ENCODE peak calls at places on chromosome 20, in five cellular contexts. One of them, this sample, is unnamed.

GRCh38 chr20:60048634-60049578 is 90.7 kb downstream of the CDH26 start:
- ATAC-seq in CD4-positive, alpha-beta T cell: no peak
- ATAC-seq in stimulated activated naive CD8-positive, alpha-beta T cell treated with anti-CD3 and anti-CD28 coated beads, Interleukin-15, amount 100 ng/mL, for 72 hours: no peak
- ATAC-seq in upper lobe of right lung: no peak
- ATAC-seq in activated CD8-positive, alpha-beta T cell treated with anti-CD3 and anti-CD28 coated beads for 36 hours: no peak
- ATAC-seq in this sample: no peak

GRCh38 chr20:60725311-60725906 is 526.7 kb upstream of the CDH4 start:
- ATAC-seq in CD4-positive, alpha-beta T cell: no peak
- ATAC-seq in stimulated activated naive CD8-positive, alpha-beta T cell treated with anti-CD3 and anti-CD28 coated beads, Interleukin-15, amount 100 ng/mL, for 72 hours: no peak
- ATAC-seq in upper lobe of right lung: no peak
- ATAC-seq in activated CD8-positive, alpha-beta T cell treated with anti-CD3 and anti-CD28 coated beads for 36 hours: no peak
- ATAC-seq in this sample: no peak

GRCh38 chr20:57459897-57460663 is 64.9 kb downstream of the CTCFL start:
- ATAC-seq in CD4-positive, alpha-beta T cell: no peak
- ATAC-seq in stimulated activated naive CD8-positive, alpha-beta T cell treated with anti-CD3 and anti-CD28 coated beads, Interleukin-15, amount 100 ng/mL, for 72 hours: peak; percentile 7
- ATAC-seq in upper lobe of right lung: no peak
- ATAC-seq in activated CD8-positive, alpha-beta T cell treated with anti-CD3 and anti-CD28 coated beads for 36 hours: no peak
- ATAC-seq in this sample: no peak

GRCh38 chr20:4850960-4851359 is 129.3 kb downstream of the PRND start:
- ATAC-seq in CD4-positive, alpha-beta T cell: no peak
- ATAC-seq in stimulated activated naive CD8-positive, alpha-beta T cell treated with anti-CD3 and anti-CD28 coated beads, Interleukin-15, amount 100 ng/mL, for 72 hours: no peak
- ATAC-seq in upper lobe of right lung: no peak
- ATAC-seq in activated CD8-positive, alpha-beta T cell treated with anti-CD3 and anti-CD28 coated beads for 36 hours: no peak
- ATAC-seq in this sample: no peak

GRCh38 chr20:18972251-18972876 is 158.8 kb downstream of the SCP2D1 start:
- ATAC-seq in CD4-positive, alpha-beta T cell: no peak
- ATAC-seq in stimulated activated naive CD8-positive, alpha-beta T cell treated with anti-CD3 and anti-CD28 coated beads, Interleukin-15, amount 100 ng/mL, for 72 hours: no peak
- ATAC-seq in upper lobe of right lung: no peak
- ATAC-seq in activated CD8-positive, alpha-beta T cell treated with anti-CD3 and anti-CD28 coated beads for 36 hours: no peak
- ATAC-seq in this sample: no peak

GRCh38 chr20:10337291-10337690 is 96.7 kb downstream of the MKKS start:
- ATAC-seq in CD4-positive, alpha-beta T cell: no peak
- ATAC-seq in stimulated activated naive CD8-positive, alpha-beta T cell treated with anti-CD3 and anti-CD28 coated beads, Interleukin-15, amount 100 ng/mL, for 72 hours: no peak
- ATAC-seq in upper lobe of right lung: no peak
- ATAC-seq in activated CD8-positive, alpha-beta T cell treated with anti-CD3 and anti-CD28 coated beads for 36 hours: no peak
- ATAC-seq in this sample: no peak

GRCh38 chr20:47319517-47320252 is 36.8 kb downstream of the ZMYND8 start:
- ATAC-seq in CD4-positive, alpha-beta T cell: no peak
- ATAC-seq in stimulated activated naive CD8-positive, alpha-beta T cell treated with anti-CD3 and anti-CD28 coated beads, Interleukin-15, amount 100 ng/mL, for 72 hours: no peak
- ATAC-seq in upper lobe of right lung: peak; percentile 53
- ATAC-seq in activated CD8-positive, alpha-beta T cell treated with anti-CD3 and anti-CD28 coated beads for 36 hours: no peak
- ATAC-seq in this sample: peak; percentile 41

GRCh38 chr20:37505263-37506165 is 15.5 kb upstream of the NNAT start:
- ATAC-seq in CD4-positive, alpha-beta T cell: no peak
- ATAC-seq in stimulated activated naive CD8-positive, alpha-beta T cell treated with anti-CD3 and anti-CD28 coated beads, Interleukin-15, amount 100 ng/mL, for 72 hours: no peak
- ATAC-seq in upper lobe of right lung: no peak
- ATAC-seq in activated CD8-positive, alpha-beta T cell treated with anti-CD3 and anti-CD28 coated beads for 36 hours: no peak
- ATAC-seq in this sample: peak; percentile 29

GRCh38 chr20:49666906-49667305 is 46.8 kb downstream of the B4GALT5 start:
- ATAC-seq in CD4-positive, alpha-beta T cell: no peak
- ATAC-seq in stimulated activated naive CD8-positive, alpha-beta T cell treated with anti-CD3 and anti-CD28 coated beads, Interleukin-15, amount 100 ng/mL, for 72 hours: no peak
- ATAC-seq in upper lobe of right lung: no peak
- ATAC-seq in activated CD8-positive, alpha-beta T cell treated with anti-CD3 and anti-CD28 coated beads for 36 hours: no peak
- ATAC-seq in this sample: no peak

GRCh38 chr20:10856237-10856636 is 182.4 kb upstream of the JAG1 start:
- ATAC-seq in CD4-positive, alpha-beta T cell: no peak
- ATAC-seq in stimulated activated naive CD8-positive, alpha-beta T cell treated with anti-CD3 and anti-CD28 coated beads, Interleukin-15, amount 100 ng/mL, for 72 hours: no peak
- ATAC-seq in upper lobe of right lung: no peak
- ATAC-seq in activated CD8-positive, alpha-beta T cell treated with anti-CD3 and anti-CD28 coated beads for 36 hours: no peak
- ATAC-seq in this sample: no peak

GRCh38 chr20:646107-646867 is 6.7 kb downstream of the SRXN1 start:
- ATAC-seq in CD4-positive, alpha-beta T cell: no peak
- ATAC-seq in stimulated activated naive CD8-positive, alpha-beta T cell treated with anti-CD3 and anti-CD28 coated beads, Interleukin-15, amount 100 ng/mL, for 72 hours: no peak
- ATAC-seq in upper lobe of right lung: peak; percentile 3
- ATAC-seq in activated CD8-positive, alpha-beta T cell treated with anti-CD3 and anti-CD28 coated beads for 36 hours: no peak
- ATAC-seq in this sample: no peak

GRCh38 chr20:34575756-34576155 is 17.2 kb downstream of the MAP1LC3A start:
- ATAC-seq in CD4-positive, alpha-beta T cell: no peak
- ATAC-seq in stimulated activated naive CD8-positive, alpha-beta T cell treated with anti-CD3 and anti-CD28 coated beads, Interleukin-15, amount 100 ng/mL, for 72 hours: no peak
- ATAC-seq in upper lobe of right lung: no peak
- ATAC-seq in activated CD8-positive, alpha-beta T cell treated with anti-CD3 and anti-CD28 coated beads for 36 hours: no peak
- ATAC-seq in this sample: no peak

GRCh38 chr20:415820-416322 is 7.8 kb downstream of the RBCK1 start:
- ATAC-seq in CD4-positive, alpha-beta T cell: no peak
- ATAC-seq in stimulated activated naive CD8-positive, alpha-beta T cell treated with anti-CD3 and anti-CD28 coated beads, Interleukin-15, amount 100 ng/mL, for 72 hours: no peak
- ATAC-seq in upper lobe of right lung: peak; percentile 83
- ATAC-seq in activated CD8-positive, alpha-beta T cell treated with anti-CD3 and anti-CD28 coated beads for 36 hours: no peak
- ATAC-seq in this sample: no peak

GRCh38 chr20:20241966-20242365 is 125.9 kb upstream of the INSM1 start:
- ATAC-seq in CD4-positive, alpha-beta T cell: no peak
- ATAC-seq in stimulated activated naive CD8-positive, alpha-beta T cell treated with anti-CD3 and anti-CD28 coated beads, Interleukin-15, amount 100 ng/mL, for 72 hours: no peak
- ATAC-seq in upper lobe of right lung: no peak
- ATAC-seq in activated CD8-positive, alpha-beta T cell treated with anti-CD3 and anti-CD28 coated beads for 36 hours: no peak
- ATAC-seq in this sample: no peak

GRCh38 chr20:3092611-3093379 is 8.3 kb upstream of the AVP start:
- ATAC-seq in CD4-positive, alpha-beta T cell: peak; percentile 21
- ATAC-seq in stimulated activated naive CD8-positive, alpha-beta T cell treated with anti-CD3 and anti-CD28 coated beads, Interleukin-15, amount 100 ng/mL, for 72 hours: peak; percentile 80
- ATAC-seq in upper lobe of right lung: peak; percentile 34
- ATAC-seq in activated CD8-positive, alpha-beta T cell treated with anti-CD3 and anti-CD28 coated beads for 36 hours: peak; percentile 65
- ATAC-seq in this sample: peak; percentile 25

GRCh38 chr20:60092729-60093128 is 134.5 kb downstream of the CDH26 start:
- ATAC-seq in CD4-positive, alpha-beta T cell: no peak
- ATAC-seq in stimulated activated naive CD8-positive, alpha-beta T cell treated with anti-CD3 and anti-CD28 coated beads, Interleukin-15, amount 100 ng/mL, for 72 hours: no peak
- ATAC-seq in upper lobe of right lung: no peak
- ATAC-seq in activated CD8-positive, alpha-beta T cell treated with anti-CD3 and anti-CD28 coated beads for 36 hours: no peak
- ATAC-seq in this sample: no peak

GRCh38 chr20:5741089-5741488 is 9.1 kb upstream of the SHLD1 start:
- ATAC-seq in CD4-positive, alpha-beta T cell: no peak
- ATAC-seq in stimulated activated naive CD8-positive, alpha-beta T cell treated with anti-CD3 and anti-CD28 coated beads, Interleukin-15, amount 100 ng/mL, for 72 hours: no peak
- ATAC-seq in upper lobe of right lung: no peak
- ATAC-seq in activated CD8-positive, alpha-beta T cell treated with anti-CD3 and anti-CD28 coated beads for 36 hours: no peak
- ATAC-seq in this sample: no peak

GRCh38 chr20:35490736-35491181 is 35.4 kb downstream of the CEP250 start:
- ATAC-seq in CD4-positive, alpha-beta T cell: peak; percentile 99
- ATAC-seq in stimulated activated naive CD8-positive, alpha-beta T cell treated with anti-CD3 and anti-CD28 coated beads, Interleukin-15, amount 100 ng/mL, for 72 hours: peak; percentile 99
- ATAC-seq in upper lobe of right lung: peak; percentile 96
- ATAC-seq in activated CD8-positive, alpha-beta T cell treated with anti-CD3 and anti-CD28 coated beads for 36 hours: peak; percentile 97
- ATAC-seq in this sample: peak; percentile 71

GRCh38 chr20:61913423-61914225 is 152.1 kb downstream of the TAF4 start:
- ATAC-seq in CD4-positive, alpha-beta T cell: no peak
- ATAC-seq in stimulated activated naive CD8-positive, alpha-beta T cell treated with anti-CD3 and anti-CD28 coated beads, Interleukin-15, amount 100 ng/mL, for 72 hours: peak; percentile 45
- ATAC-seq in upper lobe of right lung: no peak
- ATAC-seq in activated CD8-positive, alpha-beta T cell treated with anti-CD3 and anti-CD28 coated beads for 36 hours: no peak
- ATAC-seq in this sample: no peak

GRCh38 chr20:45592574-45593189 is 13.6 kb upstream of the WFDC8 start:
- ATAC-seq in CD4-positive, alpha-beta T cell: peak; percentile 43
- ATAC-seq in stimulated activated naive CD8-positive, alpha-beta T cell treated with anti-CD3 and anti-CD28 coated beads, Interleukin-15, amount 100 ng/mL, for 72 hours: peak; percentile 83
- ATAC-seq in upper lobe of right lung: peak; percentile 85
- ATAC-seq in activated CD8-positive, alpha-beta T cell treated with anti-CD3 and anti-CD28 coated beads for 36 hours: peak; percentile 65
- ATAC-seq in this sample: peak; percentile 46

GRCh38 chr20:51759769-51760510 is 8.2 kb downstream of the ATP9A start:
- ATAC-seq in CD4-positive, alpha-beta T cell: no peak
- ATAC-seq in stimulated activated naive CD8-positive, alpha-beta T cell treated with anti-CD3 and anti-CD28 coated beads, Interleukin-15, amount 100 ng/mL, for 72 hours: no peak
- ATAC-seq in upper lobe of right lung: no peak
- ATAC-seq in activated CD8-positive, alpha-beta T cell treated with anti-CD3 and anti-CD28 coated beads for 36 hours: no peak
- ATAC-seq in this sample: no peak

GRCh38 chr20:33163856-33164762 is 3.9 kb upstream of the BPIFA2 start:
- ATAC-seq in CD4-positive, alpha-beta T cell: no peak
- ATAC-seq in stimulated activated naive CD8-positive, alpha-beta T cell treated with anti-CD3 and anti-CD28 coated beads, Interleukin-15, amount 100 ng/mL, for 72 hours: no peak
- ATAC-seq in upper lobe of right lung: no peak
- ATAC-seq in activated CD8-positive, alpha-beta T cell treated with anti-CD3 and anti-CD28 coated beads for 36 hours: no peak
- ATAC-seq in this sample: no peak

GRCh38 chr20:47262365-47263013 is 94.0 kb downstream of the ZMYND8 start:
- ATAC-seq in CD4-positive, alpha-beta T cell: no peak
- ATAC-seq in stimulated activated naive CD8-positive, alpha-beta T cell treated with anti-CD3 and anti-CD28 coated beads, Interleukin-15, amount 100 ng/mL, for 72 hours: no peak
- ATAC-seq in upper lobe of right lung: no peak
- ATAC-seq in activated CD8-positive, alpha-beta T cell treated with anti-CD3 and anti-CD28 coated beads for 36 hours: no peak
- ATAC-seq in this sample: no peak

GRCh38 chr20:46206025-46206424 is 87.9 kb downstream of the CD40 start:
- ATAC-seq in CD4-positive, alpha-beta T cell: no peak
- ATAC-seq in stimulated activated naive CD8-positive, alpha-beta T cell treated with anti-CD3 and anti-CD28 coated beads, Interleukin-15, amount 100 ng/mL, for 72 hours: peak; percentile 71
- ATAC-seq in upper lobe of right lung: peak; percentile 92
- ATAC-seq in activated CD8-positive, alpha-beta T cell treated with anti-CD3 and anti-CD28 coated beads for 36 hours: no peak
- ATAC-seq in this sample: peak; percentile 68

GRCh38 chr20:62370115-62370806 is 3.1 kb upstream of the LAMA5 start:
- ATAC-seq in CD4-positive, alpha-beta T cell: no peak
- ATAC-seq in stimulated activated naive CD8-positive, alpha-beta T cell treated with anti-CD3 and anti-CD28 coated beads, Interleukin-15, amount 100 ng/mL, for 72 hours: peak; percentile 55
- ATAC-seq in upper lobe of right lung: no peak
- ATAC-seq in activated CD8-positive, alpha-beta T cell treated with anti-CD3 and anti-CD28 coated beads for 36 hours: peak; percentile 85
- ATAC-seq in this sample: no peak

GRCh38 chr20:13694420-13695150 is 55.9 kb upstream of the TASP1 start:
- ATAC-seq in CD4-positive, alpha-beta T cell: no peak
- ATAC-seq in stimulated activated naive CD8-positive, alpha-beta T cell treated with anti-CD3 and anti-CD28 coated beads, Interleukin-15, amount 100 ng/mL, for 72 hours: no peak
- ATAC-seq in upper lobe of right lung: no peak
- ATAC-seq in activated CD8-positive, alpha-beta T cell treated with anti-CD3 and anti-CD28 coated beads for 36 hours: no peak
- ATAC-seq in this sample: no peak

GRCh38 chr20:4018015-4018748 is 2.8 kb upstream of the RNF24 start:
- ATAC-seq in CD4-positive, alpha-beta T cell: no peak
- ATAC-seq in stimulated activated naive CD8-positive, alpha-beta T cell treated with anti-CD3 and anti-CD28 coated beads, Interleukin-15, amount 100 ng/mL, for 72 hours: no peak
- ATAC-seq in upper lobe of right lung: no peak
- ATAC-seq in activated CD8-positive, alpha-beta T cell treated with anti-CD3 and anti-CD28 coated beads for 36 hours: no peak
- ATAC-seq in this sample: no peak

GRCh38 chr20:60117040-60117439 is 158.8 kb downstream of the CDH26 start:
- ATAC-seq in CD4-positive, alpha-beta T cell: no peak
- ATAC-seq in stimulated activated naive CD8-positive, alpha-beta T cell treated with anti-CD3 and anti-CD28 coated beads, Interleukin-15, amount 100 ng/mL, for 72 hours: no peak
- ATAC-seq in upper lobe of right lung: peak; percentile 63
- ATAC-seq in activated CD8-positive, alpha-beta T cell treated with anti-CD3 and anti-CD28 coated beads for 36 hours: no peak
- ATAC-seq in this sample: no peak

GRCh38 chr20:2302369-2302768 is 6.6 kb downstream of the TGM3 start:
- ATAC-seq in CD4-positive, alpha-beta T cell: no peak
- ATAC-seq in stimulated activated naive CD8-positive, alpha-beta T cell treated with anti-CD3 and anti-CD28 coated beads, Interleukin-15, amount 100 ng/mL, for 72 hours: no peak
- ATAC-seq in upper lobe of right lung: peak; percentile 43
- ATAC-seq in activated CD8-positive, alpha-beta T cell treated with anti-CD3 and anti-CD28 coated beads for 36 hours: no peak
- ATAC-seq in this sample: no peak

GRCh38 chr20:13355386-13355785 is 134.3 kb downstream of the ISM1 start:
- ATAC-seq in CD4-positive, alpha-beta T cell: no peak
- ATAC-seq in stimulated activated naive CD8-positive, alpha-beta T cell treated with anti-CD3 and anti-CD28 coated beads, Interleukin-15, amount 100 ng/mL, for 72 hours: no peak
- ATAC-seq in upper lobe of right lung: peak; percentile 87
- ATAC-seq in activated CD8-positive, alpha-beta T cell treated with anti-CD3 and anti-CD28 coated beads for 36 hours: no peak
- ATAC-seq in this sample: no peak

GRCh38 chr20:43766917-43767316 is 40.1 kb upstream of the GTSF1L start:
- ATAC-seq in CD4-positive, alpha-beta T cell: no peak
- ATAC-seq in stimulated activated naive CD8-positive, alpha-beta T cell treated with anti-CD3 and anti-CD28 coated beads, Interleukin-15, amount 100 ng/mL, for 72 hours: no peak
- ATAC-seq in upper lobe of right lung: no peak
- ATAC-seq in activated CD8-positive, alpha-beta T cell treated with anti-CD3 and anti-CD28 coated beads for 36 hours: no peak
- ATAC-seq in this sample: no peak

GRCh38 chr20:39800548-39800947 is 838.4 kb downstream of the DHX35 start:
- ATAC-seq in CD4-positive, alpha-beta T cell: no peak
- ATAC-seq in stimulated activated naive CD8-positive, alpha-beta T cell treated with anti-CD3 and anti-CD28 coated beads, Interleukin-15, amount 100 ng/mL, for 72 hours: no peak
- ATAC-seq in upper lobe of right lung: no peak
- ATAC-seq in activated CD8-positive, alpha-beta T cell treated with anti-CD3 and anti-CD28 coated beads for 36 hours: no peak
- ATAC-seq in this sample: peak; percentile 78

GRCh38 chr20:59923514-59923913 is 9.9 kb downstream of the SYCP2 start:
- ATAC-seq in CD4-positive, alpha-beta T cell: no peak
- ATAC-seq in stimulated activated naive CD8-positive, alpha-beta T cell treated with anti-CD3 and anti-CD28 coated beads, Interleukin-15, amount 100 ng/mL, for 72 hours: no peak
- ATAC-seq in upper lobe of right lung: no peak
- ATAC-seq in activated CD8-positive, alpha-beta T cell treated with anti-CD3 and anti-CD28 coated beads for 36 hours: no peak
- ATAC-seq in this sample: no peak